ENCODE peak calls at places on chromosome 16, in four cellular contexts. F is GM12864, O is transverse colon, I is AG04449. U is an unnamed sample.

GRCh38 chr16:13552062-13552959 is 367.6 kb upstream of the ERCC4 start:
- DNase-seq in O (no peak), I (no peak), F (no peak), U (no peak)

GRCh38 chr16:12815361-12815760 is 11.7 kb upstream of the CPPED1 start:
- DNase-seq in O (no peak), I (no peak), F (no peak), U (no peak)

GRCh38 chr16:71610936-71611871 is 14.8 kb upstream of the MARVELD3 start:
- DNase-seq in F (peak; percentile 26), O (peak; percentile 78), I (no peak), U (peak; percentile 81)

GRCh38 chr16:30925646-30926332 is 2.4 kb downstream of the FBXL19 start:
- DNase-seq in I (no peak), F (no peak), O (no peak), U (no peak)

GRCh38 chr16:57186630-57187507 is 740 bp downstream of the RSPRY1 start:
- DNase-seq in I (no peak), F (no peak), O (peak; percentile 39), U (no peak)

GRCh38 chr16:70746040-70746707 is 54.8 kb downstream of the VAC14 start:
- DNase-seq in I (peak; percentile 29), F (no peak), O (peak; percentile 67), U (no peak)

GRCh38 chr16:50093607-50094570 is 28.1 kb downstream of the HEATR3 start:
- DNase-seq in O (peak; percentile 34), I (no peak), F (no peak), U (peak; percentile 24)

GRCh38 chr16:34803683-34804416 is 1344.4 kb downstream of the TP53TG3F start:
- DNase-seq in I (no peak), O (no peak), F (no peak), U (peak; percentile 0)

GRCh38 chr16:75647138-75647491 is 350 bp downstream of the KARS1 start:
- DNase-seq in F (no peak), O (no peak), I (no peak), U (no peak)

GRCh38 chr16:63289834-63290460 is 1253.7 kb upstream of the CDH8 start:
- DNase-seq in I (no peak), O (peak; percentile 15), F (no peak), U (peak; percentile 19)

GRCh38 chr16:67917852-67918236 is 13.8 kb downstream of the CTRL start:
- DNase-seq in O (no peak), F (no peak), I (peak; percentile 44), U (no peak)

GRCh38 chr16:67311607-67312449 is 14.7 kb downstream of the KCTD19 start:
- DNase-seq in O (no peak), F (peak; percentile 60), I (peak; percentile 100), U (peak; percentile 78)

GRCh38 chr16:12781777-12782176 is 21.9 kb downstream of the CPPED1 start:
- DNase-seq in O (no peak), F (no peak), I (no peak), U (no peak)

GRCh38 chr16:86462334-86463084 is 47.8 kb upstream of the FOXF1 start:
- DNase-seq in I (no peak), O (peak; percentile 56), F (no peak), U (no peak)

GRCh38 chr16:29804020-29804419 is 2.3 kb upstream of the MAZ start:
- DNase-seq in I (no peak), O (no peak), F (no peak), U (no peak)

GRCh38 chr16:67339453-67339852 is 12.8 kb downstream of the LRRC36 start:
- DNase-seq in O (no peak), I (no peak), F (no peak), U (peak; percentile 12)

GRCh38 chr16:11257131-11257938 is 1.3 kb upstream of the SOCS1 start:
- DNase-seq in I (no peak), O (peak; percentile 86), F (no peak), U (peak; percentile 74)

GRCh38 chr16:24499193-24499814 is 40.1 kb upstream of the RBBP6 start:
- DNase-seq in F (no peak), O (peak; percentile 30), I (no peak), U (peak; percentile 34)

GRCh38 chr16:28139530-28139929 is 72.2 kb downstream of the XPO6 start:
- DNase-seq in O (no peak), F (no peak), I (no peak), U (no peak)

GRCh38 chr16:56262148-56262878 is 71.0 kb downstream of the GNAO1 start:
- DNase-seq in I (no peak), F (no peak), O (peak; percentile 38), U (no peak)

GRCh38 chr16:4902038-4902437 is 34.9 kb downstream of the PPL start:
- DNase-seq in O (no peak), F (no peak), I (no peak), U (no peak)

GRCh38 chr16:75222271-75222783 is 3.5 kb downstream of the CTRB1 start:
- DNase-seq in O (no peak), F (no peak), I (no peak), U (no peak)

GRCh38 chr16:70689970-70690905 is 4.4 kb upstream of the MTSS2 start:
- DNase-seq in F (no peak), O (peak; percentile 65), I (no peak), U (no peak)

GRCh38 chr16:55000595-55000994 is 69.9 kb downstream of the IRX5 start:
- DNase-seq in O (no peak), I (no peak), F (no peak), U (no peak)

GRCh38 chr16:57377080-57377841 is 5.0 kb downstream of the CX3CL1 start:
- DNase-seq in F (peak; percentile 81), I (no peak), O (no peak), U (peak; percentile 87)

GRCh38 chr16:69340095-69340644 is 598 bp downstream of the NIP7 start:
- DNase-seq in I (no peak), F (no peak), O (no peak), U (no peak)

GRCh38 chr16:69334696-69335095 is 4.3 kb upstream of the PDF start:
- DNase-seq in F (no peak), O (no peak), I (no peak), U (no peak)

GRCh38 chr16:69338557-69339288 is 641 bp downstream of the COG8 start:
- DNase-seq in I (no peak), O (no peak), F (no peak), U (no peak)

GRCh38 chr16:69344171-69344570 is 4.6 kb downstream of the NIP7 start:
- DNase-seq in O (no peak), I (no peak), F (no peak), U (no peak)

GRCh38 chr16:69339289-69340094 is at the start of the genes COG8 and NIP7:
- DNase-seq in I (peak; percentile 86), F (peak; percentile 97), O (peak; percentile 96), U (peak; percentile 97)
- TF ChIP-seq CTCF in I (peak; percentile 88), F (peak; percentile 85), O (peak; percentile 78), U (peak; percentile 81)

GRCh38 chr16:2436110-2436509 is 6.9 kb downstream of the CCNF start:
- DNase-seq in O (no peak), I (no peak), F (no peak), U (no peak)
- TF ChIP-seq CTCF in O (no peak), I (no peak), F (no peak), U (no peak)

GRCh38 chr16:46688657-46689491 is at the start of gene VPS35:
- DNase-seq in O (peak; percentile 100), F (peak; percentile 96), I (peak; percentile 93), U (peak; percentile 95)
- TF ChIP-seq CTCF in O (no peak), F (no peak), I (peak; percentile 7), U (no peak)

DNA sequence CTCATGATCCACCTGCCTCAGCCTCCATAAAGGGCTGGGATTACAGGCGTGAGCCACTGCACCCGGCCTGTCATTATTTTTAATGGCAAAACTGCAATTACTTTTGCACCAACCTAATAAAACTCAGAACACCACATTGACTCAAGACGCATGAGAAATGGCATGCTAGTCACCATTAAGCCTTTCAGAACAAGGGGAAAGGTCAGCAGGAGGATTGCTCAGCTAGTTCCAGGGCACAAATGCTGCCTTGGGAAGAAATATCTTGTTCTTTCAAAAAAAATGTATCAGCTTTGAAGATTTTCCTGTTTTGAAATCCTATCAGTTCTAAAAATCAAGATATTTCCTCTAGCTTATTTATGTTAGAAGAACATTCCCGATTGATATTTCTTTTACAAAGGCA is 32.4 kb upstream of the CDYL2 start:
- DNase-seq in F (no peak), I (no peak), O (no peak), U (no peak)
- TF ChIP-seq CTCF in F (no peak), I (no peak), O (no peak), U (no peak)

DNA sequence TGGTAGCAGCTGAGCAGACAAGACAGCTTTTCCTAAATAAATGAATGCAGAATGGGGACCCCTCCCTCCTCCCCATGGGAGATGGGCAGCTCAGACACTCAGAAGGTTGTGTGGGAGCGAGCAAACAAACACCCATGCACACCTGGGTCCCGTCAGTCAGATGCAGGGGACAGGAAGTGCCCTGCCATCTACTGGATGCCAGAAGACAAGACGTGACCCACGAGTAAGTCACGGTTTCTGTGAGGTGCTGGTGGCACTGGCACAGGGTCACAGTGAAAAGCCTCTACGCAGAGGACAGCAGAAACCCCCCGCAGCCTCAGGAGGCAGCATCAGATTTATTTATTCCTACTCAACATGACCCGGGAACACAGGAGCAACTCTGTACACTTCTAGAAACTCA is 8.4 kb downstream of the HBQ1 start:
- DNase-seq in I (no peak), F (no peak), O (no peak), U (no peak)
- TF ChIP-seq CTCF in I (no peak), F (peak; percentile 39), O (no peak), U (peak; percentile 37)

GRCh38 chr16:89491238-89491869 is 993 bp upstream of the ANKRD11 start:
- DNase-seq in O (no peak), I (no peak), F (no peak), U (no peak)

GRCh38 chr16:89495121-89495520 is 4.8 kb upstream of the ANKRD11 start:
- DNase-seq in F (no peak), O (no peak), I (no peak), U (no peak)

GRCh38 chr16:89490386-89491237 is at the start of gene ANKRD11:
- DNase-seq in I (peak; percentile 98), F (peak; percentile 99), O (peak; percentile 99), U (peak; percentile 100)

GRCh38 chr16:89491974-89492687 is 1.8 kb upstream of the ANKRD11 start:
- DNase-seq in O (no peak), I (no peak), F (no peak), U (no peak)

DNA sequence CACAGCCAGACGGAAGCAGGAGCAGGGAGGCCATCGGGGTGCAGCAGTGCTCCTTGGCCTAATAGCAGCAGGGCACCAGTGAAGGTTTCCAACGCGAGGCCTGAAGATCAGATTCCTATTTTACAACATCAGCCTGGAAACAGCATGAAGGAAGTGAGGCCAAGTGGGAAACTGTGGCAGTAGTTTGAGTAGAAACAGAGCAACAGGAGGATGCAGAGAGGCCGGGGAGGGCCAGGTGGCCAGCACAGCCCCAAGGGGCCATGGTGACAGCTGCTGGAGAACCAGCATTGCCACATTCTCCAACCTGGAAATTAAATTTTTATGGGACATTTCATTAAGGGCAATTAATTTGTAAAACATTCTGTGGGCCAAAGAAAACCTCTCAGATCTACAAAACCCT is 3.4 kb upstream of the ANKRD11 start:
- DNase-seq in F (no peak), O (no peak), I (no peak), U (no peak)
- TF ChIP-seq CTCF in F (no peak), O (no peak), I (no peak), U (no peak)